ENCODE peak calls at places on chromosomes 3 and 15, in seven cellular contexts. One of them, this sample, is unnamed.
A peak's percentile ranks its signal among the peaks of the same experiment; 100 is the strongest.

GRCh38 chr3:48130321-48130881 is 57.8 kb downstream of the CDC25A start:
- DNase-seq in GM23248: peak; percentile 80
- DNase-seq in endothelial cell of umbilical vein: peak; percentile 96
- DNase-seq in IMR-90: peak; percentile 96
- DNase-seq in astrocyte: peak; percentile 97
- DNase-seq in fibroblast of lung: peak; percentile 97
- DNase-seq in HCT116: no peak
- DNase-seq in this sample: no peak

GRCh38 chr3:128844502-128844901 is 34.9 kb upstream of the ACAD9 start:
- DNase-seq in GM23248: no peak
- DNase-seq in endothelial cell of umbilical vein: no peak
- DNase-seq in IMR-90: no peak
- DNase-seq in astrocyte: no peak
- DNase-seq in fibroblast of lung: no peak
- DNase-seq in HCT116: no peak
- DNase-seq in this sample: no peak

GRCh38 chr3:127427666-127428065 is 139.8 kb upstream of the PRR20G start:
- DNase-seq in GM23248: no peak
- DNase-seq in endothelial cell of umbilical vein: no peak
- DNase-seq in IMR-90: no peak
- DNase-seq in astrocyte: no peak
- DNase-seq in fibroblast of lung: no peak
- DNase-seq in HCT116: no peak
- DNase-seq in this sample: no peak

GRCh38 chr3:101099791-101100190 is 106.6 kb upstream of the ABI3BP start:
- DNase-seq in GM23248: no peak
- DNase-seq in endothelial cell of umbilical vein: no peak
- DNase-seq in IMR-90: no peak
- DNase-seq in astrocyte: no peak
- DNase-seq in fibroblast of lung: no peak
- DNase-seq in HCT116: no peak
- DNase-seq in this sample: no peak

GRCh38 chr15:75727031-75727531 is 14.4 kb upstream of the CSPG4 start:
- DNase-seq in GM23248: no peak
- DNase-seq in endothelial cell of umbilical vein: no peak
- DNase-seq in IMR-90: no peak
- DNase-seq in astrocyte: no peak
- DNase-seq in fibroblast of lung: no peak
- DNase-seq in HCT116: no peak
- DNase-seq in this sample: no peak

GRCh38 chr3:9890249-9891071 is at the start of gene JAGN1:
- DNase-seq in GM23248: peak; percentile 93
- DNase-seq in endothelial cell of umbilical vein: peak; percentile 92
- DNase-seq in IMR-90: peak; percentile 83
- DNase-seq in astrocyte: peak; percentile 72
- DNase-seq in fibroblast of lung: peak; percentile 84
- DNase-seq in HCT116: peak; percentile 75
- DNase-seq in this sample: peak; percentile 96

GRCh38 chr3:107263269-107264021 is 113.8 kb upstream of the CCDC54 start:
- DNase-seq in GM23248: no peak
- DNase-seq in endothelial cell of umbilical vein: no peak
- DNase-seq in IMR-90: no peak
- DNase-seq in astrocyte: no peak
- DNase-seq in fibroblast of lung: peak; percentile 9
- DNase-seq in HCT116: no peak
- DNase-seq in this sample: no peak

GRCh38 chr3:182904164-182904563 is 76.2 kb downstream of the DCUN1D1 start:
- DNase-seq in GM23248: no peak
- DNase-seq in endothelial cell of umbilical vein: no peak
- DNase-seq in IMR-90: no peak
- DNase-seq in astrocyte: no peak
- DNase-seq in fibroblast of lung: no peak
- DNase-seq in HCT116: no peak
- DNase-seq in this sample: no peak

GRCh38 chr3:57594576-57594975 is 2.6 kb downstream of the ARF4 start:
- DNase-seq in GM23248: no peak
- DNase-seq in endothelial cell of umbilical vein: no peak
- DNase-seq in IMR-90: no peak
- DNase-seq in astrocyte: no peak
- DNase-seq in fibroblast of lung: no peak
- DNase-seq in HCT116: no peak
- DNase-seq in this sample: no peak
- H3K9ac ChIP-seq in GM23248: peak overlapping the region; percentile 100
- H3K9ac ChIP-seq in endothelial cell of umbilical vein: peak overlapping the region; percentile 99
- H3K9ac ChIP-seq in IMR-90: peak overlapping the region; percentile 45
- H3K9ac ChIP-seq in astrocyte: peak overlapping the region; percentile 100
- H3K9ac ChIP-seq in fibroblast of lung: peak overlapping the region; percentile 46
- H3K9ac ChIP-seq in HCT116: no peak overlapping the region
- H3K9ac ChIP-seq in this sample: no peak overlapping the region

GRCh38 chr15:66405605-66406004 is 18.9 kb downstream of the MAP2K1 start:
- DNase-seq in GM23248: no peak
- DNase-seq in endothelial cell of umbilical vein: peak; percentile 83
- DNase-seq in IMR-90: peak; percentile 59
- DNase-seq in astrocyte: peak; percentile 70
- DNase-seq in fibroblast of lung: peak; percentile 73
- DNase-seq in HCT116: no peak
- DNase-seq in this sample: no peak
- H4K20me1 ChIP-seq in GM23248: peaks cover 36% of the 10 kb centered on the region
- H4K20me1 ChIP-seq in endothelial cell of umbilical vein: no peaks in the 10 kb centered on the region
- H4K20me1 ChIP-seq in IMR-90: peaks cover 92% of the 10 kb centered on the region
- H4K20me1 ChIP-seq in astrocyte: peaks cover 98% of the 10 kb centered on the region
- H4K20me1 ChIP-seq in fibroblast of lung: no peaks in the 10 kb centered on the region
- H4K20me1 ChIP-seq in HCT116: peaks cover 8% of the 10 kb centered on the region
- H4K20me1 ChIP-seq in this sample: peaks cover 3% of the 10 kb centered on the region

DNA sequence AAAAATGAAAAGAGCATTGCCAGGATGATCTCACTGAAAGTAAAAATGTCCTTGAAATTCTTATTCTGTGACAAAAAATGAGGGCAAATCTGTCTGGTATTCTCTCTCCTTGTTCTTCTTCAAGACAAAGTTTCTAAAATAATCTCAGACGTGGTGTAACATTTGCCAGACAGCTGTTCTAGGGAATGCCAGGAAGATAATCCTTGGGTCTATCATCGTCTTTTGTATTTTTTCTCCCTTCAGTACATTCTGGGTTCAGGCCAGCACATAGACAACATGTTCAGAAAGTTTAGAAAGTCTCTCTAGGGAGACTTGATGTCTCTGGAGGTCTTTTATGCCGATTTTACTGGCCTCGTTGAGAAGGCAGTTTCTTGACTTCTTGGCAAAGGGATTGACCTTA is 121.2 kb upstream of the HES1 start:
- DNase-seq in GM23248: no peak
- DNase-seq in endothelial cell of umbilical vein: no peak
- DNase-seq in IMR-90: no peak
- DNase-seq in astrocyte: no peak
- DNase-seq in fibroblast of lung: no peak
- DNase-seq in HCT116: no peak
- DNase-seq in this sample: no peak
- H3K36me3 ChIP-seq in GM23248: no peaks in the 10 kb centered on the region
- H3K36me3 ChIP-seq in endothelial cell of umbilical vein: no peaks in the 10 kb centered on the region
- H3K36me3 ChIP-seq in IMR-90: no peaks in the 10 kb centered on the region
- H3K36me3 ChIP-seq in astrocyte: no peaks in the 10 kb centered on the region
- H3K36me3 ChIP-seq in fibroblast of lung: no peaks in the 10 kb centered on the region
- H3K36me3 ChIP-seq in HCT116: no peaks in the 10 kb centered on the region
- H3K36me3 ChIP-seq in this sample: no peaks in the 10 kb centered on the region

DNA sequence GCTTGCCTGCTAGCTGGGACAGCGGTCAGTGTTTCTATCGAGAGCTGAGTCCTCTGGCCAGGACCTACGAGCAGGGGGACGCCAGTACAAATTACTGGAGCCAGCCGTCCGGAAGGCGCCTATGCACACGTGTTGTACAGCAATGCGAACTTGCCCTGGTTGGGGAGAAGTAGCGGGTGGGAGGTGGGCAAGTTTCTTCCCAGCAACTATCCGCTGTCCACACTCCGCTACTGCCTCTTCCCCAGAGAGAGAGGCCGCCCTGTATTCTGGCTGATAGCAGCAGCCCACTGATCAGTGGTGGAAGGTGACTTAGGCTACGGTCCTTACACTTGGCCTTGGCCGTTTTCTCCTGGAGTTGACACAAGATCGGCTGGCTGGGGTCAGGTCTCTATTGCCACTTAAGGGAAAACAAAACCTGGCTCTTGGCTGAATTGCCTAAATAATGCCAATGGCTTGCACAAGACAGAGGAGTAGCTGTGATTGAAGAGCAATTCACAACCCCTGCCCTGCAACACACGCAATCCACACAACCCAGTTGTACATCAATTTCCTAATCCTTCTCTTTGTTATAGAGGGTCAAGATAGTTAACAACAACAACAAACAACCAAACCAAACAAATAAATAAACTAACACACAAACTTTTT is 12.8 kb upstream of the SHC4 start:
- DNase-seq in GM23248: no peak
- DNase-seq in endothelial cell of umbilical vein: no peak
- DNase-seq in IMR-90: no peak
- DNase-seq in astrocyte: no peak
- DNase-seq in fibroblast of lung: no peak
- DNase-seq in HCT116: no peak
- DNase-seq in this sample: no peak
- H3K9ac ChIP-seq in GM23248: no peak overlapping the region
- H3K9ac ChIP-seq in endothelial cell of umbilical vein: no peak overlapping the region
- H3K9ac ChIP-seq in IMR-90: no peak overlapping the region
- H3K9ac ChIP-seq in astrocyte: peak overlapping the region; percentile 76
- H3K9ac ChIP-seq in fibroblast of lung: no peak overlapping the region
- H3K9ac ChIP-seq in HCT116: no peak overlapping the region
- H3K9ac ChIP-seq in this sample: no peak overlapping the region

GRCh38 chr3:172354931-172355499 is 93.2 kb downstream of the GHSR start:
- DNase-seq in GM23248: no peak
- DNase-seq in endothelial cell of umbilical vein: no peak
- DNase-seq in IMR-90: no peak
- DNase-seq in astrocyte: no peak
- DNase-seq in fibroblast of lung: no peak
- DNase-seq in HCT116: no peak
- DNase-seq in this sample: no peak

GRCh38 chr3:172359231-172359630 is 89.0 kb downstream of the GHSR start:
- DNase-seq in GM23248: no peak
- DNase-seq in endothelial cell of umbilical vein: no peak
- DNase-seq in IMR-90: no peak
- DNase-seq in astrocyte: no peak
- DNase-seq in fibroblast of lung: no peak
- DNase-seq in HCT116: no peak
- DNase-seq in this sample: no peak

GRCh38 chr3:172356427-172356826 is 91.8 kb downstream of the GHSR start:
- DNase-seq in GM23248: no peak
- DNase-seq in endothelial cell of umbilical vein: no peak
- DNase-seq in IMR-90: no peak
- DNase-seq in astrocyte: no peak
- DNase-seq in fibroblast of lung: no peak
- DNase-seq in HCT116: no peak
- DNase-seq in this sample: no peak

GRCh38 chr3:172355836-172356235 is 92.4 kb downstream of the GHSR start:
- DNase-seq in GM23248: peak; percentile 87
- DNase-seq in endothelial cell of umbilical vein: peak; percentile 93
- DNase-seq in IMR-90: peak; percentile 98
- DNase-seq in astrocyte: peak; percentile 89
- DNase-seq in fibroblast of lung: peak; percentile 93
- DNase-seq in HCT116: peak; percentile 27
- DNase-seq in this sample: no peak

GRCh38 chr3:172357850-172358754 is 90.2 kb downstream of the GHSR start:
- DNase-seq in GM23248: peak; percentile 86
- DNase-seq in endothelial cell of umbilical vein: no peak
- DNase-seq in IMR-90: peak; percentile 24
- DNase-seq in astrocyte: peak; percentile 13
- DNase-seq in fibroblast of lung: peak; percentile 25
- DNase-seq in HCT116: no peak
- DNase-seq in this sample: no peak
- H4K20me1 ChIP-seq in GM23248: peaks cover 10% of the 10 kb centered on the region
- H4K20me1 ChIP-seq in endothelial cell of umbilical vein: no peaks in the 10 kb centered on the region
- H4K20me1 ChIP-seq in IMR-90: peaks cover 42% of the 10 kb centered on the region
- H4K20me1 ChIP-seq in astrocyte: peaks cover 79% of the 10 kb centered on the region
- H4K20me1 ChIP-seq in fibroblast of lung: no peaks in the 10 kb centered on the region
- H4K20me1 ChIP-seq in HCT116: no peaks in the 10 kb centered on the region
- H4K20me1 ChIP-seq in this sample: no peaks in the 10 kb centered on the region

DNA sequence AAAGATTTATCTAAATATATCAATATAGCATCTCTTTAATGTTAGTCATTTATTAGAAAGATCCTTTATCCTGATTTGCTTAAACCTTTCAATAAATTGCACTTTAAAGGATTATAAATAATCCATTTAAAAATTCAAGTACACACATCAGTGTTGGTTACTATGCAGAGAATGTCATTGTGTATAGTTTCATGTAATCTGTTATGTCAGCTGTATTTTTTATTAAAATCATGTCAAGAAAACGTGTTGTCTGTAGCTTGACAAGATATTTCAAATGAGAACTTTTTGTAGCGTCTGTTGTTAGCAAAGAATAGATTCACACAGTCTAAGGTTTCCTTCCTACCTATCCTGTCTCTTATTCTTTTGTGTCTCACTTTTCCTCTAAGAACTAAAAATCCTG is 7.8 kb downstream of the PDHB start:
- DNase-seq in GM23248: no peak
- DNase-seq in endothelial cell of umbilical vein: no peak
- DNase-seq in IMR-90: no peak
- DNase-seq in astrocyte: no peak
- DNase-seq in fibroblast of lung: no peak
- DNase-seq in HCT116: no peak
- DNase-seq in this sample: peak; percentile 40
- H3K36me3 ChIP-seq in GM23248: peaks cover 54% of the 10 kb centered on the region
- H3K36me3 ChIP-seq in endothelial cell of umbilical vein: peaks cover 25% of the 10 kb centered on the region
- H3K36me3 ChIP-seq in IMR-90: peaks cover 64% of the 10 kb centered on the region
- H3K36me3 ChIP-seq in astrocyte: peaks cover 53% of the 10 kb centered on the region
- H3K36me3 ChIP-seq in fibroblast of lung: peaks cover 12% of the 10 kb centered on the region
- H3K36me3 ChIP-seq in HCT116: peaks cover 36% of the 10 kb centered on the region
- H3K36me3 ChIP-seq in this sample: peaks cover 71% of the 10 kb centered on the region

This sample was measured in Karpas-422.